ENCODE peak calls at places on chromosomes 3 and 15, in eight cellular contexts. One of them, this sample, is unnamed.

GRCh38 chr3:42402394-42403100 is 7.9 kb downstream of the LYZL4 start:
- DNase-seq in amygdala: no peak
- DNase-seq in lung microvascular endothelial cell: no peak
- DNase-seq in activated CD8-positive, alpha-beta memory T cell treated with anti-CD3 and anti-CD28 coated beads for 48 hours: no peak
- DNase-seq in NCI-H226: no peak
- DNase-seq in endothelial cell: no peak
- DNase-seq in frontal cortex: no peak
- DNase-seq in DMS 273 treated with DMSO at 0.1 percent for 48 hours: no peak
- DNase-seq in this sample: no peak

GRCh38 chr15:90560229-90560771 is 30.6 kb downstream of the CRTC3 start:
- DNase-seq in DMS 273 treated with DMSO at 0.1 percent for 48 hours: no peak
- DNase-seq in lung microvascular endothelial cell: peak; percentile 72
- DNase-seq in endothelial cell: no peak
- DNase-seq in frontal cortex: no peak
- DNase-seq in activated CD8-positive, alpha-beta memory T cell treated with anti-CD3 and anti-CD28 coated beads for 48 hours: no peak
- DNase-seq in NCI-H226: peak; percentile 99
- DNase-seq in amygdala: no peak
- DNase-seq in this sample: no peak

GRCh38 chr15:96362001-96362758 is 31.7 kb downstream of the NR2F2 start:
- DNase-seq in frontal cortex: no peak
- DNase-seq in amygdala: no peak
- DNase-seq in endothelial cell: no peak
- DNase-seq in DMS 273 treated with DMSO at 0.1 percent for 48 hours: no peak
- DNase-seq in activated CD8-positive, alpha-beta memory T cell treated with anti-CD3 and anti-CD28 coated beads for 48 hours: no peak
- DNase-seq in NCI-H226: no peak
- DNase-seq in lung microvascular endothelial cell: no peak
- DNase-seq in this sample: no peak

GRCh38 chr15:66592505-66593218 is 26.9 kb upstream of the LCTL start:
- DNase-seq in activated CD8-positive, alpha-beta memory T cell treated with anti-CD3 and anti-CD28 coated beads for 48 hours: no peak
- DNase-seq in frontal cortex: no peak
- DNase-seq in NCI-H226: peak; percentile 85
- DNase-seq in DMS 273 treated with DMSO at 0.1 percent for 48 hours: no peak
- DNase-seq in amygdala: no peak
- DNase-seq in lung microvascular endothelial cell: no peak
- DNase-seq in endothelial cell: no peak
- DNase-seq in this sample: no peak

GRCh38 chr3:186277268-186277909 is 84.6 kb downstream of the DGKG start:
- DNase-seq in NCI-H226: no peak
- DNase-seq in amygdala: no peak
- DNase-seq in activated CD8-positive, alpha-beta memory T cell treated with anti-CD3 and anti-CD28 coated beads for 48 hours: no peak
- DNase-seq in frontal cortex: peak; percentile 25
- DNase-seq in lung microvascular endothelial cell: peak; percentile 70
- DNase-seq in DMS 273 treated with DMSO at 0.1 percent for 48 hours: no peak
- DNase-seq in endothelial cell: peak; percentile 23
- DNase-seq in this sample: no peak

GRCh38 chr3:36149447-36149865 is 230.8 kb upstream of the STAC start:
- DNase-seq in lung microvascular endothelial cell: no peak
- DNase-seq in amygdala: no peak
- DNase-seq in DMS 273 treated with DMSO at 0.1 percent for 48 hours: no peak
- DNase-seq in frontal cortex: no peak
- DNase-seq in activated CD8-positive, alpha-beta memory T cell treated with anti-CD3 and anti-CD28 coated beads for 48 hours: no peak
- DNase-seq in NCI-H226: no peak
- DNase-seq in endothelial cell: no peak
- DNase-seq in this sample: no peak

GRCh38 chr3:195443391-195443989 is 670 bp upstream of the ACAP2 start:
- DNase-seq in endothelial cell: no peak
- DNase-seq in frontal cortex: no peak
- DNase-seq in amygdala: no peak
- DNase-seq in DMS 273 treated with DMSO at 0.1 percent for 48 hours: no peak
- DNase-seq in activated CD8-positive, alpha-beta memory T cell treated with anti-CD3 and anti-CD28 coated beads for 48 hours: no peak
- DNase-seq in lung microvascular endothelial cell: peak; percentile 5
- DNase-seq in NCI-H226: no peak
- DNase-seq in this sample: peak; percentile 56

GRCh38 chr3:195549931-195550519 is 6.9 kb upstream of the PPP1R2 start:
- DNase-seq in lung microvascular endothelial cell: peak; percentile 75
- DNase-seq in activated CD8-positive, alpha-beta memory T cell treated with anti-CD3 and anti-CD28 coated beads for 48 hours: peak; percentile 38
- DNase-seq in DMS 273 treated with DMSO at 0.1 percent for 48 hours: no peak
- DNase-seq in frontal cortex: no peak
- DNase-seq in NCI-H226: no peak
- DNase-seq in endothelial cell: no peak
- DNase-seq in amygdala: no peak
- DNase-seq in this sample: no peak

GRCh38 chr3:29759443-29760033 is 478.7 kb downstream of the RBMS3 start:
- DNase-seq in endothelial cell: no peak
- DNase-seq in NCI-H226: peak; percentile 28
- DNase-seq in frontal cortex: no peak
- DNase-seq in DMS 273 treated with DMSO at 0.1 percent for 48 hours: peak; percentile 50
- DNase-seq in activated CD8-positive, alpha-beta memory T cell treated with anti-CD3 and anti-CD28 coated beads for 48 hours: no peak
- DNase-seq in amygdala: no peak
- DNase-seq in lung microvascular endothelial cell: peak; percentile 8
- DNase-seq in this sample: no peak

GRCh38 chr3:160451602-160452001 is 2.0 kb upstream of the TRIM59 start:
- DNase-seq in amygdala: no peak
- DNase-seq in lung microvascular endothelial cell: peak; percentile 32
- DNase-seq in NCI-H226: no peak
- DNase-seq in endothelial cell: no peak
- DNase-seq in DMS 273 treated with DMSO at 0.1 percent for 48 hours: no peak
- DNase-seq in activated CD8-positive, alpha-beta memory T cell treated with anti-CD3 and anti-CD28 coated beads for 48 hours: no peak
- DNase-seq in frontal cortex: no peak
- DNase-seq in this sample: no peak

GRCh38 chr15:29677871-29678431 is 144.3 kb downstream of the TJP1 start:
- DNase-seq in NCI-H226: no peak
- DNase-seq in frontal cortex: no peak
- DNase-seq in DMS 273 treated with DMSO at 0.1 percent for 48 hours: no peak
- DNase-seq in activated CD8-positive, alpha-beta memory T cell treated with anti-CD3 and anti-CD28 coated beads for 48 hours: no peak
- DNase-seq in endothelial cell: no peak
- DNase-seq in amygdala: no peak
- DNase-seq in lung microvascular endothelial cell: no peak
- DNase-seq in this sample: no peak

GRCh38 chr3:24832878-24833277 is 338.2 kb upstream of the THRB start:
- DNase-seq in lung microvascular endothelial cell: no peak
- DNase-seq in activated CD8-positive, alpha-beta memory T cell treated with anti-CD3 and anti-CD28 coated beads for 48 hours: no peak
- DNase-seq in endothelial cell: no peak
- DNase-seq in DMS 273 treated with DMSO at 0.1 percent for 48 hours: no peak
- DNase-seq in amygdala: no peak
- DNase-seq in NCI-H226: no peak
- DNase-seq in frontal cortex: no peak
- DNase-seq in this sample: no peak

GRCh38 chr3:196008387-196008786 is 73.5 kb downstream of the TFRC start:
- DNase-seq in DMS 273 treated with DMSO at 0.1 percent for 48 hours: no peak
- DNase-seq in frontal cortex: no peak
- DNase-seq in lung microvascular endothelial cell: no peak
- DNase-seq in NCI-H226: no peak
- DNase-seq in amygdala: no peak
- DNase-seq in activated CD8-positive, alpha-beta memory T cell treated with anti-CD3 and anti-CD28 coated beads for 48 hours: no peak
- DNase-seq in endothelial cell: no peak
- DNase-seq in this sample: no peak

GRCh38 chr15:80180468-80180867 is 27.7 kb downstream of the FAH start:
- DNase-seq in frontal cortex: no peak
- DNase-seq in endothelial cell: no peak
- DNase-seq in DMS 273 treated with DMSO at 0.1 percent for 48 hours: no peak
- DNase-seq in activated CD8-positive, alpha-beta memory T cell treated with anti-CD3 and anti-CD28 coated beads for 48 hours: no peak
- DNase-seq in amygdala: no peak
- DNase-seq in lung microvascular endothelial cell: no peak
- DNase-seq in NCI-H226: no peak
- DNase-seq in this sample: no peak

GRCh38 chr3:50600841-50601591 is 10.6 kb downstream of the CISH start:
- DNase-seq in DMS 273 treated with DMSO at 0.1 percent for 48 hours: peak; percentile 68
- DNase-seq in activated CD8-positive, alpha-beta memory T cell treated with anti-CD3 and anti-CD28 coated beads for 48 hours: peak; percentile 84
- DNase-seq in endothelial cell: no peak
- DNase-seq in lung microvascular endothelial cell: peak; percentile 58
- DNase-seq in amygdala: peak; percentile 34
- DNase-seq in NCI-H226: peak; percentile 84
- DNase-seq in frontal cortex: peak; percentile 85
- DNase-seq in this sample: peak; percentile 79

GRCh38 chr3:62100233-62100989 is 272.9 kb downstream of the FEZF2 start:
- DNase-seq in frontal cortex: no peak
- DNase-seq in activated CD8-positive, alpha-beta memory T cell treated with anti-CD3 and anti-CD28 coated beads for 48 hours: no peak
- DNase-seq in lung microvascular endothelial cell: no peak
- DNase-seq in amygdala: no peak
- DNase-seq in NCI-H226: no peak
- DNase-seq in DMS 273 treated with DMSO at 0.1 percent for 48 hours: no peak
- DNase-seq in endothelial cell: no peak
- DNase-seq in this sample: no peak

GRCh38 chr3:56976666-56977560 is 83.6 kb upstream of the SPATA12 start:
- DNase-seq in endothelial cell: no peak
- DNase-seq in DMS 273 treated with DMSO at 0.1 percent for 48 hours: peak; percentile 89
- DNase-seq in activated CD8-positive, alpha-beta memory T cell treated with anti-CD3 and anti-CD28 coated beads for 48 hours: no peak
- DNase-seq in frontal cortex: no peak
- DNase-seq in NCI-H226: peak; percentile 39
- DNase-seq in lung microvascular endothelial cell: peak; percentile 65
- DNase-seq in amygdala: peak; percentile 13
- DNase-seq in this sample: no peak

GRCh38 chr3:184514151-184514490 is 47.5 kb upstream of the EPHB3 start:
- DNase-seq in lung microvascular endothelial cell: no peak
- DNase-seq in endothelial cell: no peak
- DNase-seq in NCI-H226: no peak
- DNase-seq in amygdala: no peak
- DNase-seq in activated CD8-positive, alpha-beta memory T cell treated with anti-CD3 and anti-CD28 coated beads for 48 hours: no peak
- DNase-seq in DMS 273 treated with DMSO at 0.1 percent for 48 hours: no peak
- DNase-seq in frontal cortex: no peak
- DNase-seq in this sample: no peak

GRCh38 chr3:31729573-31729972 is 196.8 kb downstream of the STT3B start:
- DNase-seq in activated CD8-positive, alpha-beta memory T cell treated with anti-CD3 and anti-CD28 coated beads for 48 hours: no peak
- DNase-seq in frontal cortex: no peak
- DNase-seq in NCI-H226: no peak
- DNase-seq in endothelial cell: no peak
- DNase-seq in DMS 273 treated with DMSO at 0.1 percent for 48 hours: no peak
- DNase-seq in lung microvascular endothelial cell: no peak
- DNase-seq in amygdala: no peak
- DNase-seq in this sample: no peak

GRCh38 chr15:77771616-77772015 is 138.9 kb upstream of the LINGO1 start:
- DNase-seq in activated CD8-positive, alpha-beta memory T cell treated with anti-CD3 and anti-CD28 coated beads for 48 hours: no peak
- DNase-seq in endothelial cell: no peak
- DNase-seq in DMS 273 treated with DMSO at 0.1 percent for 48 hours: no peak
- DNase-seq in frontal cortex: no peak
- DNase-seq in NCI-H226: no peak
- DNase-seq in amygdala: no peak
- DNase-seq in lung microvascular endothelial cell: no peak
- DNase-seq in this sample: no peak

GRCh38 chr3:70748593-70748992 is 436.2 kb upstream of the MDFIC2 start:
- DNase-seq in frontal cortex: no peak
- DNase-seq in lung microvascular endothelial cell: no peak
- DNase-seq in NCI-H226: no peak
- DNase-seq in amygdala: no peak
- DNase-seq in endothelial cell: no peak
- DNase-seq in DMS 273 treated with DMSO at 0.1 percent for 48 hours: no peak
- DNase-seq in activated CD8-positive, alpha-beta memory T cell treated with anti-CD3 and anti-CD28 coated beads for 48 hours: no peak
- DNase-seq in this sample: no peak

GRCh38 chr3:116757310-116757709 is 47.7 kb downstream of the TUSC7 start:
- DNase-seq in activated CD8-positive, alpha-beta memory T cell treated with anti-CD3 and anti-CD28 coated beads for 48 hours: no peak
- DNase-seq in DMS 273 treated with DMSO at 0.1 percent for 48 hours: no peak
- DNase-seq in NCI-H226: no peak
- DNase-seq in lung microvascular endothelial cell: no peak
- DNase-seq in frontal cortex: no peak
- DNase-seq in endothelial cell: no peak
- DNase-seq in amygdala: no peak
- DNase-seq in this sample: no peak

GRCh38 chr15:75928680-75929608 is 25.3 kb downstream of the FBXO22 start:
- DNase-seq in amygdala: no peak
- DNase-seq in DMS 273 treated with DMSO at 0.1 percent for 48 hours: no peak
- DNase-seq in endothelial cell: peak; percentile 62
- DNase-seq in activated CD8-positive, alpha-beta memory T cell treated with anti-CD3 and anti-CD28 coated beads for 48 hours: no peak
- DNase-seq in NCI-H226: no peak
- DNase-seq in frontal cortex: no peak
- DNase-seq in lung microvascular endothelial cell: peak; percentile 12
- DNase-seq in this sample: no peak

GRCh38 chr3:178267158-178267838 is 268.9 kb upstream of the KCNMB2 start:
- DNase-seq in frontal cortex: no peak
- DNase-seq in NCI-H226: no peak
- DNase-seq in DMS 273 treated with DMSO at 0.1 percent for 48 hours: no peak
- DNase-seq in lung microvascular endothelial cell: no peak
- DNase-seq in activated CD8-positive, alpha-beta memory T cell treated with anti-CD3 and anti-CD28 coated beads for 48 hours: no peak
- DNase-seq in amygdala: no peak
- DNase-seq in endothelial cell: no peak
- DNase-seq in this sample: no peak

GRCh38 chr15:89208256-89208655 is 13.1 kb downstream of the RLBP1 start:
- DNase-seq in frontal cortex: no peak
- DNase-seq in DMS 273 treated with DMSO at 0.1 percent for 48 hours: no peak
- DNase-seq in NCI-H226: no peak
- DNase-seq in amygdala: no peak
- DNase-seq in endothelial cell: no peak
- DNase-seq in activated CD8-positive, alpha-beta memory T cell treated with anti-CD3 and anti-CD28 coated beads for 48 hours: no peak
- DNase-seq in lung microvascular endothelial cell: no peak
- DNase-seq in this sample: no peak

GRCh38 chr15:29668120-29668602 is 154.1 kb downstream of the TJP1 start:
- DNase-seq in activated CD8-positive, alpha-beta memory T cell treated with anti-CD3 and anti-CD28 coated beads for 48 hours: peak; percentile 5
- DNase-seq in lung microvascular endothelial cell: peak; percentile 95
- DNase-seq in frontal cortex: peak; percentile 68
- DNase-seq in amygdala: peak; percentile 27
- DNase-seq in NCI-H226: no peak
- DNase-seq in DMS 273 treated with DMSO at 0.1 percent for 48 hours: peak; percentile 51
- DNase-seq in endothelial cell: peak; percentile 81
- DNase-seq in this sample: peak; percentile 51

GRCh38 chr15:31782016-31782783 is 248.1 kb upstream of the CHRNA7 start:
- DNase-seq in NCI-H226: no peak
- DNase-seq in activated CD8-positive, alpha-beta memory T cell treated with anti-CD3 and anti-CD28 coated beads for 48 hours: no peak
- DNase-seq in amygdala: no peak
- DNase-seq in frontal cortex: no peak
- DNase-seq in endothelial cell: no peak
- DNase-seq in lung microvascular endothelial cell: no peak
- DNase-seq in DMS 273 treated with DMSO at 0.1 percent for 48 hours: no peak
- DNase-seq in this sample: no peak

GRCh38 chr3:42510325-42510724 is 7.9 kb downstream of the VIPR1 start:
- DNase-seq in frontal cortex: no peak
- DNase-seq in amygdala: no peak
- DNase-seq in activated CD8-positive, alpha-beta memory T cell treated with anti-CD3 and anti-CD28 coated beads for 48 hours: no peak
- DNase-seq in DMS 273 treated with DMSO at 0.1 percent for 48 hours: no peak
- DNase-seq in NCI-H226: no peak
- DNase-seq in endothelial cell: no peak
- DNase-seq in lung microvascular endothelial cell: no peak
- DNase-seq in this sample: no peak

GRCh38 chr3:147410518-147411234 is 1.5 kb downstream of the ZIC1 start:
- DNase-seq in amygdala: no peak
- DNase-seq in DMS 273 treated with DMSO at 0.1 percent for 48 hours: no peak
- DNase-seq in endothelial cell: no peak
- DNase-seq in lung microvascular endothelial cell: peak; percentile 16
- DNase-seq in activated CD8-positive, alpha-beta memory T cell treated with anti-CD3 and anti-CD28 coated beads for 48 hours: no peak
- DNase-seq in NCI-H226: no peak
- DNase-seq in frontal cortex: no peak
- DNase-seq in this sample: peak; percentile 47

This sample was measured in stimulated activated effector memory CD8-positive, alpha-beta T cell treated with anti-CD3 and anti-CD28 coated beads, Interleukin-12 subunit alpha, Interleukin-12 subunit beta, amount 100 ng/mL, for 72 hours.